ENCODE peak calls at places on chromosome 18, in ten cellular contexts. One of them, this sample, is unnamed. For H3K27me3, the result is how much of the 10 kb centered on the place peaks cover.

GRCh38 chr18:55096261-55097026 is 137.2 kb upstream of the CCDC68 start:
- DNase-seq in uterus: peak
- DNase-seq in pancreas: no peak
- DNase-seq in Caco-2: peak
- DNase-seq in brain microvascular endothelial cell: peak
- DNase-seq in neural progenitor cell: peak
- DNase-seq in GM23248: peak
- DNase-seq in CD4-positive, CD25-positive, alpha-beta regulatory T cell: no peak
- DNase-seq in dorsolateral prefrontal cortex: peak
- DNase-seq in right cardiac atrium: peak
- DNase-seq in this sample: no peak

GRCh38 chr18:62607302-62607701 is 84.5 kb downstream of the ZCCHC2 start:
- DNase-seq in uterus: no peak
- DNase-seq in pancreas: no peak
- DNase-seq in Caco-2: no peak
- DNase-seq in brain microvascular endothelial cell: no peak
- DNase-seq in neural progenitor cell: no peak
- DNase-seq in GM23248: no peak
- DNase-seq in CD4-positive, CD25-positive, alpha-beta regulatory T cell: no peak
- DNase-seq in dorsolateral prefrontal cortex: no peak
- DNase-seq in right cardiac atrium: no peak
- DNase-seq in this sample: no peak

GRCh38 chr18:79197531-79197930 is 128.3 kb downstream of the ATP9B start:
- DNase-seq in uterus: no peak
- DNase-seq in pancreas: no peak
- DNase-seq in Caco-2: no peak
- DNase-seq in brain microvascular endothelial cell: no peak
- DNase-seq in neural progenitor cell: no peak
- DNase-seq in GM23248: no peak
- DNase-seq in CD4-positive, CD25-positive, alpha-beta regulatory T cell: no peak
- DNase-seq in dorsolateral prefrontal cortex: no peak
- DNase-seq in right cardiac atrium: no peak
- DNase-seq in this sample: no peak

GRCh38 chr18:26792661-26793060 is 72.8 kb downstream of the AQP4 start:
- DNase-seq in uterus: no peak
- DNase-seq in pancreas: no peak
- DNase-seq in Caco-2: peak
- DNase-seq in brain microvascular endothelial cell: peak
- DNase-seq in neural progenitor cell: no peak
- DNase-seq in GM23248: peak
- DNase-seq in CD4-positive, CD25-positive, alpha-beta regulatory T cell: no peak
- DNase-seq in dorsolateral prefrontal cortex: no peak
- DNase-seq in right cardiac atrium: no peak
- DNase-seq in this sample: no peak

GRCh38 chr18:76803814-76804213 is 18.5 kb upstream of the ZNF236 start:
- DNase-seq in uterus: peak
- DNase-seq in pancreas: peak
- DNase-seq in Caco-2: peak
- DNase-seq in brain microvascular endothelial cell: peak
- DNase-seq in neural progenitor cell: peak
- DNase-seq in GM23248: peak
- DNase-seq in CD4-positive, CD25-positive, alpha-beta regulatory T cell: peak
- DNase-seq in dorsolateral prefrontal cortex: no peak
- DNase-seq in right cardiac atrium: peak
- DNase-seq in this sample: peak

GRCh38 chr18:43780782-43781340 is 503.6 kb upstream of the SYT4 start:
- DNase-seq in uterus: no peak
- DNase-seq in pancreas: no peak
- DNase-seq in Caco-2: no peak
- DNase-seq in brain microvascular endothelial cell: peak
- DNase-seq in neural progenitor cell: no peak
- DNase-seq in GM23248: peak
- DNase-seq in CD4-positive, CD25-positive, alpha-beta regulatory T cell: no peak
- DNase-seq in dorsolateral prefrontal cortex: no peak
- DNase-seq in right cardiac atrium: no peak
- DNase-seq in this sample: no peak

GRCh38 chr18:48851563-48851962 is 99.2 kb downstream of the SMAD7 start:
- DNase-seq in uterus: no peak
- DNase-seq in pancreas: no peak
- DNase-seq in Caco-2: no peak
- DNase-seq in brain microvascular endothelial cell: peak
- DNase-seq in neural progenitor cell: no peak
- DNase-seq in GM23248: no peak
- DNase-seq in CD4-positive, CD25-positive, alpha-beta regulatory T cell: no peak
- DNase-seq in dorsolateral prefrontal cortex: no peak
- DNase-seq in right cardiac atrium: peak
- DNase-seq in this sample: no peak

GRCh38 chr18:37962316-37962966 is 396.8 kb upstream of the CELF4 start:
- DNase-seq in uterus: no peak
- DNase-seq in pancreas: no peak
- DNase-seq in Caco-2: no peak
- DNase-seq in brain microvascular endothelial cell: no peak
- DNase-seq in neural progenitor cell: peak
- DNase-seq in GM23248: no peak
- DNase-seq in CD4-positive, CD25-positive, alpha-beta regulatory T cell: no peak
- DNase-seq in dorsolateral prefrontal cortex: no peak
- DNase-seq in right cardiac atrium: no peak
- DNase-seq in this sample: no peak

DNA sequence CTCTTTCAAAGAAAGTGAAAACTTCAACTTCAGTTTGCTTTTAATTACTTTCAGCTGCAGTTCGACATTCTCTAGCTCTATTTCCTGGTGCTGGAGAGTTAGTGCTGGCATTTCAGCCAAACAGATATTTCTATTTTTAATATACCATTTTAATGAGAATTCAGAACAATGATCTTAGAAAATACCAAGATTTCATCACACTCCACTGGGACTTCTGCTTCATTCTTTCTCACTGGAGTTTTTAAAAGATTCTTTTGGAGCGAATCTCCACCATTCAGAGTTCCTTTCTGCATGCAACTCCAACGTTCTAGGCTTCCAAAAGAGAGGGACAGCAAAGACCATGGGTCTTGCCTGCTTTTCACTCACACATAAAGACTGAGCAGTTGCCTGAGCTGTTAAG is 94.2 kb downstream of the CABLES1 start:
- DNase-seq in uterus: no peak
- DNase-seq in pancreas: no peak
- DNase-seq in Caco-2: no peak
- DNase-seq in brain microvascular endothelial cell: no peak
- DNase-seq in neural progenitor cell: no peak
- DNase-seq in GM23248: peak
- DNase-seq in CD4-positive, CD25-positive, alpha-beta regulatory T cell: no peak
- DNase-seq in dorsolateral prefrontal cortex: no peak
- DNase-seq in right cardiac atrium: no peak
- DNase-seq in this sample: no peak
- H3K27me3 ChIP-seq in uterus: under half
- H3K27me3 ChIP-seq in pancreas: under half
- H3K27me3 ChIP-seq in Caco-2: under half
- H3K27me3 ChIP-seq in brain microvascular endothelial cell: under half
- H3K27me3 ChIP-seq in neural progenitor cell: under half
- H3K27me3 ChIP-seq in GM23248: under half
- H3K27me3 ChIP-seq in CD4-positive, CD25-positive, alpha-beta regulatory T cell: under half
- H3K27me3 ChIP-seq in dorsolateral prefrontal cortex: under half
- H3K27me3 ChIP-seq in right cardiac atrium: under half
- H3K27me3 ChIP-seq in this sample: under half

DNA sequence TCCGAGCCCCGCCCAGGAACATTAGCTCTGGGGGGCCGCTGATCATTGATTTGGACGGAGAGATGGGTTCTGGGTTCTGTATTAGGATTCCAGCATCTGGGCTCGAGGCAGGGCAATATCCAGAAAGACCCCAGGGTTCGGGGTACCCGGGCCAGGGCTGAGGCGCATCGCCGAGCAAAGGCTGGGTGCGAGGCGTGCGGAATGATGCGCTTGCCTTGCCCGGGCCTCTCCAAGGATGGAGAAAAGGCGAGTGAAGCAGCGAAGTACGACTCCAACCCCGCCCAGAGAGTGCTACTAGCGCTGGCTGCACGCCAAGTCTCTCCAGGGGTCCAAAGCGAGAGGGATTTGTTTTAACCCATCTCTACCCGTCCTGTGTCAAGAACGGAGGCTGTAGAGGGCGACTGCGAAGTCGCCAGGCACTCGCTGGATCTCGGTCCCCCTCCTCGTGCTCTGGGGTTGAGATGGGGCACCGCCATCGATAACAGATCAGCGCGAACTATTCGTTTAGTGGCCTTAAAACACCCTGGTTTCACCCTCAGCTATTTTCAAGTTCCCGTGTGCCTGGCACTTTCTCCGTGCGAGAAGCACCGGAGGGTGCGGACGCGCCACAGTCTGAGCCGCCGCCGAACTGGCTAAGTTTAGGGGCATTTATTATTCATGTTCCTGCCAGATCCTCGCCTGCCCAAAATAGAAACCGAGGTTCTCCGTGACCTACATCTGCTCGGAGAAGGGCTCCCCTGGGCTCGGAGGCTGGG is 1.9 kb downstream of the ADCYAP1 start:
- DNase-seq in uterus: no peak
- DNase-seq in pancreas: no peak
- DNase-seq in Caco-2: no peak
- DNase-seq in brain microvascular endothelial cell: no peak
- DNase-seq in neural progenitor cell: peak
- DNase-seq in GM23248: peak
- DNase-seq in CD4-positive, CD25-positive, alpha-beta regulatory T cell: no peak
- DNase-seq in dorsolateral prefrontal cortex: no peak
- DNase-seq in right cardiac atrium: no peak
- DNase-seq in this sample: no peak
- H3K27me3 ChIP-seq in uterus: under half
- H3K27me3 ChIP-seq in pancreas: half or more
- H3K27me3 ChIP-seq in Caco-2: under half
- H3K27me3 ChIP-seq in brain microvascular endothelial cell: half or more
- H3K27me3 ChIP-seq in neural progenitor cell: half or more
- H3K27me3 ChIP-seq in GM23248: half or more
- H3K27me3 ChIP-seq in CD4-positive, CD25-positive, alpha-beta regulatory T cell: under half
- H3K27me3 ChIP-seq in dorsolateral prefrontal cortex: under half
- H3K27me3 ChIP-seq in right cardiac atrium: under half
- H3K27me3 ChIP-seq in this sample: half or more

DNA sequence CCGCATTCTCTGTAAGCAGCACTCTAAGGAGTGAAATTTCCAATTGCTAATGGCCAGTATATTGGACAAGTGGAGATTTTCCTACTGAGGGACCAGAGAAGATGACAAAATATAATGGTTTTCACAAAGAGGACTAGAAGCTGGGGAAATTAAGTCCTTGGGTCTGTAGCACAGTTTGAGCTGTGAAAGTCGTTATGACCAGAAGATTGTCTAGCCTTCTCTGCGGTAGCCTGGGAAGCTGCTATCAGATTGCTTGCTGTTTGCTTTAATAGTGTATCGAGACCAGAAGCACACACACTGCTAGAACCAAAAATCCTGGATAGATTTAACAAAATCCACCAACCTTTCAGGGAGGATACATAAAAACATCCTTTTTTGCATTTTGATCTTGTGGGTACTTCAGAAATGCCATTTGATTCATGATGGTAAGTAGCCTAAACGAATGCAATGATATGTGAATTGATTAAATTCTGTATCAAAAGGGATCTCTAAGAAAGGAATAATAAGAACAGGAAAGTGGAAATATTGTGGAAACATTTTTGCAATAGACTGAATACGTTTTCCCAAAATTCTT is 53.7 kb upstream of the ATP8B1 start:
- DNase-seq in uterus: no peak
- DNase-seq in pancreas: no peak
- DNase-seq in Caco-2: no peak
- DNase-seq in brain microvascular endothelial cell: no peak
- DNase-seq in neural progenitor cell: no peak
- DNase-seq in GM23248: no peak
- DNase-seq in CD4-positive, CD25-positive, alpha-beta regulatory T cell: no peak
- DNase-seq in dorsolateral prefrontal cortex: no peak
- DNase-seq in right cardiac atrium: no peak
- DNase-seq in this sample: no peak
- H3K27me3 ChIP-seq in uterus: under half
- H3K27me3 ChIP-seq in pancreas: under half
- H3K27me3 ChIP-seq in Caco-2: under half
- H3K27me3 ChIP-seq in brain microvascular endothelial cell: under half
- H3K27me3 ChIP-seq in neural progenitor cell: under half
- H3K27me3 ChIP-seq in GM23248: under half
- H3K27me3 ChIP-seq in CD4-positive, CD25-positive, alpha-beta regulatory T cell: under half
- H3K27me3 ChIP-seq in dorsolateral prefrontal cortex: under half
- H3K27me3 ChIP-seq in right cardiac atrium: under half
- H3K27me3 ChIP-seq in this sample: under half

GRCh38 chr18:11695736-11696135 is 6.7 kb downstream of the GNAL start:
- DNase-seq in uterus: no peak
- DNase-seq in pancreas: no peak
- DNase-seq in Caco-2: no peak
- DNase-seq in brain microvascular endothelial cell: no peak
- DNase-seq in neural progenitor cell: no peak
- DNase-seq in GM23248: no peak
- DNase-seq in CD4-positive, CD25-positive, alpha-beta regulatory T cell: no peak
- DNase-seq in dorsolateral prefrontal cortex: no peak
- DNase-seq in right cardiac atrium: no peak
- DNase-seq in this sample: no peak

GRCh38 chr18:11689031-11689971 is at the start of gene GNAL:
- DNase-seq in uterus: peak
- DNase-seq in pancreas: peak
- DNase-seq in Caco-2: peak
- DNase-seq in brain microvascular endothelial cell: peak
- DNase-seq in neural progenitor cell: peak
- DNase-seq in GM23248: peak
- DNase-seq in CD4-positive, CD25-positive, alpha-beta regulatory T cell: no peak
- DNase-seq in dorsolateral prefrontal cortex: peak
- DNase-seq in right cardiac atrium: peak
- DNase-seq in this sample: peak

GRCh38 chr18:11689972-11690570 is 1.0 kb downstream of the GNAL start:
- DNase-seq in uterus: peak
- DNase-seq in pancreas: no peak
- DNase-seq in Caco-2: no peak
- DNase-seq in brain microvascular endothelial cell: no peak
- DNase-seq in neural progenitor cell: no peak
- DNase-seq in GM23248: peak
- DNase-seq in CD4-positive, CD25-positive, alpha-beta regulatory T cell: no peak
- DNase-seq in dorsolateral prefrontal cortex: no peak
- DNase-seq in right cardiac atrium: no peak
- DNase-seq in this sample: no peak
- H3K27me3 ChIP-seq in uterus: under half
- H3K27me3 ChIP-seq in pancreas: under half
- H3K27me3 ChIP-seq in Caco-2: under half
- H3K27me3 ChIP-seq in brain microvascular endothelial cell: under half
- H3K27me3 ChIP-seq in neural progenitor cell: under half
- H3K27me3 ChIP-seq in GM23248: under half
- H3K27me3 ChIP-seq in CD4-positive, CD25-positive, alpha-beta regulatory T cell: under half
- H3K27me3 ChIP-seq in dorsolateral prefrontal cortex: under half
- H3K27me3 ChIP-seq in right cardiac atrium: under half
- H3K27me3 ChIP-seq in this sample: half or more

DNA sequence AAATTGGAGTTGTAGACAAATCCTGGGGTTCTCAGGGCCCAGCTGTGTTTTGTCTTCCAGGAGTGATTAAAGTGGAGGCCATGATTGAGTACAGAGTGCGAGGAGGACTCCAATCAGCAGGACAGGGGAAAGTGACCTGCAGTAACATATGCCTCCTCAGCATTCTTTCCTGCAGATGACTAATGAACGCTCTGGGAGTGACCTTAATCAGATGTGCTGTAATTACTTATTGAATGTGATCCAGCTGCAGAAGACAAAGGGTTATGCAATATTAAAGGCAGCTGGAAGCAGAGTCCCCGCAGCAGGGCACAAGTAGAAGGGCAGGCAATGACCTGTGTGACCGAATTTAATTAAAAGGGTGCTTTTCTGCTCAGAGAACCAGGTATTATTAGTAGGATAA is 141.0 kb downstream of the CCBE1 start:
- DNase-seq in uterus: no peak
- DNase-seq in pancreas: no peak
- DNase-seq in Caco-2: no peak
- DNase-seq in brain microvascular endothelial cell: no peak
- DNase-seq in neural progenitor cell: no peak
- DNase-seq in GM23248: peak
- DNase-seq in CD4-positive, CD25-positive, alpha-beta regulatory T cell: no peak
- DNase-seq in dorsolateral prefrontal cortex: no peak
- DNase-seq in right cardiac atrium: no peak
- DNase-seq in this sample: no peak
- H3K27me3 ChIP-seq in uterus: under half
- H3K27me3 ChIP-seq in pancreas: under half
- H3K27me3 ChIP-seq in Caco-2: under half
- H3K27me3 ChIP-seq in brain microvascular endothelial cell: under half
- H3K27me3 ChIP-seq in neural progenitor cell: under half
- H3K27me3 ChIP-seq in GM23248: under half
- H3K27me3 ChIP-seq in CD4-positive, CD25-positive, alpha-beta regulatory T cell: under half
- H3K27me3 ChIP-seq in dorsolateral prefrontal cortex: under half
- H3K27me3 ChIP-seq in right cardiac atrium: under half
- H3K27me3 ChIP-seq in this sample: under half

This sample was measured in CD4-positive, alpha-beta T cell.